ENCODE peak calls at places on chromosomes 12 and 14, in four cellular contexts. One of them, this sample, is unnamed.

GRCh38 chr14:73717998-73718741 is 4.0 kb upstream of the PNMA1 start:
- DNase-seq in AG04450: no peak
- DNase-seq in stimulated activated CD4-positive, alpha-beta T cell treated with anti-CD3 and anti-CD28 coated beads, Interleukin-12 subunit alpha, Interleukin-12 subunit beta, amount 100 ng/mL, for 4 hours: no peak
- DNase-seq in psoas muscle: no peak
- DNase-seq in this sample: no peak

GRCh38 chr12:68505915-68506314 is 104.8 kb upstream of the RAP1B start:
- DNase-seq in psoas muscle: no peak
- DNase-seq in AG04450: no peak
- DNase-seq in stimulated activated CD4-positive, alpha-beta T cell treated with anti-CD3 and anti-CD28 coated beads, Interleukin-12 subunit alpha, Interleukin-12 subunit beta, amount 100 ng/mL, for 4 hours: no peak
- DNase-seq in this sample: no peak

GRCh38 chr14:91903070-91903469 is 35.7 kb upstream of the TC2N start:
- DNase-seq in stimulated activated CD4-positive, alpha-beta T cell treated with anti-CD3 and anti-CD28 coated beads, Interleukin-12 subunit alpha, Interleukin-12 subunit beta, amount 100 ng/mL, for 4 hours: no peak
- DNase-seq in psoas muscle: no peak
- DNase-seq in AG04450: no peak
- DNase-seq in this sample: no peak

GRCh38 chr14:55446127-55446736 is 5.8 kb upstream of the TBPL2 start:
- DNase-seq in AG04450: peak; percentile 42
- DNase-seq in stimulated activated CD4-positive, alpha-beta T cell treated with anti-CD3 and anti-CD28 coated beads, Interleukin-12 subunit alpha, Interleukin-12 subunit beta, amount 100 ng/mL, for 4 hours: peak; percentile 23
- DNase-seq in psoas muscle: no peak
- DNase-seq in this sample: peak; percentile 44

GRCh38 chr12:130994821-130995375 is 41.2 kb downstream of the ADGRD1 start:
- DNase-seq in psoas muscle: no peak
- DNase-seq in stimulated activated CD4-positive, alpha-beta T cell treated with anti-CD3 and anti-CD28 coated beads, Interleukin-12 subunit alpha, Interleukin-12 subunit beta, amount 100 ng/mL, for 4 hours: no peak
- DNase-seq in AG04450: no peak
- DNase-seq in this sample: no peak

GRCh38 chr14:70073924-70074566 is 114.7 kb downstream of the SLC8A3 start:
- DNase-seq in AG04450: peak; percentile 24
- DNase-seq in stimulated activated CD4-positive, alpha-beta T cell treated with anti-CD3 and anti-CD28 coated beads, Interleukin-12 subunit alpha, Interleukin-12 subunit beta, amount 100 ng/mL, for 4 hours: peak; percentile 39
- DNase-seq in psoas muscle: peak; percentile 56
- DNase-seq in this sample: peak; percentile 75

GRCh38 chr12:122265433-122265832 is 861 bp downstream of the VPS33A start:
- DNase-seq in psoas muscle: no peak
- DNase-seq in stimulated activated CD4-positive, alpha-beta T cell treated with anti-CD3 and anti-CD28 coated beads, Interleukin-12 subunit alpha, Interleukin-12 subunit beta, amount 100 ng/mL, for 4 hours: no peak
- DNase-seq in AG04450: no peak
- DNase-seq in this sample: no peak

GRCh38 chr14:103401223-103402214 is 16.3 kb downstream of the MARK3 start:
- DNase-seq in stimulated activated CD4-positive, alpha-beta T cell treated with anti-CD3 and anti-CD28 coated beads, Interleukin-12 subunit alpha, Interleukin-12 subunit beta, amount 100 ng/mL, for 4 hours: no peak
- DNase-seq in psoas muscle: no peak
- DNase-seq in AG04450: peak; percentile 39
- DNase-seq in this sample: peak; percentile 45

GRCh38 chr14:98965061-98965460 is 306.9 kb downstream of the BCL11B start:
- DNase-seq in AG04450: no peak
- DNase-seq in stimulated activated CD4-positive, alpha-beta T cell treated with anti-CD3 and anti-CD28 coated beads, Interleukin-12 subunit alpha, Interleukin-12 subunit beta, amount 100 ng/mL, for 4 hours: no peak
- DNase-seq in psoas muscle: no peak
- DNase-seq in this sample: no peak

GRCh38 chr12:101789171-101789570 is 41.6 kb downstream of the GNPTAB start:
- DNase-seq in AG04450: no peak
- DNase-seq in psoas muscle: no peak
- DNase-seq in stimulated activated CD4-positive, alpha-beta T cell treated with anti-CD3 and anti-CD28 coated beads, Interleukin-12 subunit alpha, Interleukin-12 subunit beta, amount 100 ng/mL, for 4 hours: no peak
- DNase-seq in this sample: no peak

GRCh38 chr14:76264384-76264783 is 111.6 kb upstream of the ESRRB start:
- DNase-seq in psoas muscle: no peak
- DNase-seq in stimulated activated CD4-positive, alpha-beta T cell treated with anti-CD3 and anti-CD28 coated beads, Interleukin-12 subunit alpha, Interleukin-12 subunit beta, amount 100 ng/mL, for 4 hours: no peak
- DNase-seq in AG04450: no peak
- DNase-seq in this sample: no peak

GRCh38 chr14:104726600-104727451 is 2.8 kb downstream of the ADSS1 start:
- DNase-seq in psoas muscle: no peak
- DNase-seq in stimulated activated CD4-positive, alpha-beta T cell treated with anti-CD3 and anti-CD28 coated beads, Interleukin-12 subunit alpha, Interleukin-12 subunit beta, amount 100 ng/mL, for 4 hours: no peak
- DNase-seq in AG04450: no peak
- DNase-seq in this sample: no peak

GRCh38 chr14:94392510-94392935 is 4.1 kb upstream of the SERPINA1 start:
- DNase-seq in AG04450: no peak
- DNase-seq in stimulated activated CD4-positive, alpha-beta T cell treated with anti-CD3 and anti-CD28 coated beads, Interleukin-12 subunit alpha, Interleukin-12 subunit beta, amount 100 ng/mL, for 4 hours: peak; percentile 7
- DNase-seq in psoas muscle: no peak
- DNase-seq in this sample: no peak

GRCh38 chr12:107618106-107618505 is 67.5 kb upstream of the PWP1 start:
- DNase-seq in stimulated activated CD4-positive, alpha-beta T cell treated with anti-CD3 and anti-CD28 coated beads, Interleukin-12 subunit alpha, Interleukin-12 subunit beta, amount 100 ng/mL, for 4 hours: no peak
- DNase-seq in AG04450: no peak
- DNase-seq in psoas muscle: no peak
- DNase-seq in this sample: no peak

GRCh38 chr12:6764011-6764828 is 1.9 kb upstream of the PTMS start:
- DNase-seq in stimulated activated CD4-positive, alpha-beta T cell treated with anti-CD3 and anti-CD28 coated beads, Interleukin-12 subunit alpha, Interleukin-12 subunit beta, amount 100 ng/mL, for 4 hours: no peak
- DNase-seq in psoas muscle: peak; percentile 94
- DNase-seq in AG04450: peak; percentile 98
- DNase-seq in this sample: peak; percentile 95

GRCh38 chr14:59337151-59337611 is 128.0 kb downstream of the GPR135 start:
- DNase-seq in AG04450: no peak
- DNase-seq in stimulated activated CD4-positive, alpha-beta T cell treated with anti-CD3 and anti-CD28 coated beads, Interleukin-12 subunit alpha, Interleukin-12 subunit beta, amount 100 ng/mL, for 4 hours: no peak
- DNase-seq in psoas muscle: peak; percentile 79
- DNase-seq in this sample: no peak

GRCh38 chr14:93909429-93910128 is 17.6 kb upstream of the FAM181A start:
- DNase-seq in stimulated activated CD4-positive, alpha-beta T cell treated with anti-CD3 and anti-CD28 coated beads, Interleukin-12 subunit alpha, Interleukin-12 subunit beta, amount 100 ng/mL, for 4 hours: no peak
- DNase-seq in AG04450: no peak
- DNase-seq in psoas muscle: peak; percentile 9
- DNase-seq in this sample: no peak

GRCh38 chr14:26427059-26427458 is 170.8 kb downstream of the NOVA1 start:
- DNase-seq in AG04450: no peak
- DNase-seq in stimulated activated CD4-positive, alpha-beta T cell treated with anti-CD3 and anti-CD28 coated beads, Interleukin-12 subunit alpha, Interleukin-12 subunit beta, amount 100 ng/mL, for 4 hours: no peak
- DNase-seq in psoas muscle: no peak
- DNase-seq in this sample: no peak

GRCh38 chr12:104896146-104896545 is 61.9 kb downstream of the SLC41A2 start:
- DNase-seq in AG04450: no peak
- DNase-seq in stimulated activated CD4-positive, alpha-beta T cell treated with anti-CD3 and anti-CD28 coated beads, Interleukin-12 subunit alpha, Interleukin-12 subunit beta, amount 100 ng/mL, for 4 hours: no peak
- DNase-seq in psoas muscle: no peak
- DNase-seq in this sample: no peak

GRCh38 chr12:14454098-14454907 is 88.8 kb downstream of the ATF7IP start:
- DNase-seq in stimulated activated CD4-positive, alpha-beta T cell treated with anti-CD3 and anti-CD28 coated beads, Interleukin-12 subunit alpha, Interleukin-12 subunit beta, amount 100 ng/mL, for 4 hours: no peak
- DNase-seq in psoas muscle: no peak
- DNase-seq in AG04450: no peak
- DNase-seq in this sample: peak; percentile 12

GRCh38 chr12:114479831-114480230 is 73.9 kb upstream of the TBX5 start:
- DNase-seq in stimulated activated CD4-positive, alpha-beta T cell treated with anti-CD3 and anti-CD28 coated beads, Interleukin-12 subunit alpha, Interleukin-12 subunit beta, amount 100 ng/mL, for 4 hours: no peak
- DNase-seq in AG04450: no peak
- DNase-seq in psoas muscle: no peak
- DNase-seq in this sample: no peak

GRCh38 chr12:1593232-1594044 is 943 bp downstream of the FBXL14 start:
- DNase-seq in AG04450: no peak
- DNase-seq in stimulated activated CD4-positive, alpha-beta T cell treated with anti-CD3 and anti-CD28 coated beads, Interleukin-12 subunit alpha, Interleukin-12 subunit beta, amount 100 ng/mL, for 4 hours: peak; percentile 47
- DNase-seq in psoas muscle: peak; percentile 70
- DNase-seq in this sample: peak; percentile 20

GRCh38 chr14:51682411-51682810 is 30.7 kb downstream of the FRMD6 start:
- DNase-seq in stimulated activated CD4-positive, alpha-beta T cell treated with anti-CD3 and anti-CD28 coated beads, Interleukin-12 subunit alpha, Interleukin-12 subunit beta, amount 100 ng/mL, for 4 hours: no peak
- DNase-seq in AG04450: no peak
- DNase-seq in psoas muscle: no peak
- DNase-seq in this sample: no peak

GRCh38 chr12:42291680-42292079 is 34.2 kb downstream of the ZCRB1 start:
- DNase-seq in AG04450: no peak
- DNase-seq in stimulated activated CD4-positive, alpha-beta T cell treated with anti-CD3 and anti-CD28 coated beads, Interleukin-12 subunit alpha, Interleukin-12 subunit beta, amount 100 ng/mL, for 4 hours: no peak
- DNase-seq in psoas muscle: no peak
- DNase-seq in this sample: no peak

GRCh38 chr12:101045486-101046474 is 164.3 kb downstream of the SLC5A8 start:
- DNase-seq in stimulated activated CD4-positive, alpha-beta T cell treated with anti-CD3 and anti-CD28 coated beads, Interleukin-12 subunit alpha, Interleukin-12 subunit beta, amount 100 ng/mL, for 4 hours: no peak
- DNase-seq in psoas muscle: no peak
- DNase-seq in AG04450: no peak
- DNase-seq in this sample: no peak

GRCh38 chr14:54209501-54210231 is 187.1 kb upstream of the CDKN3 start:
- DNase-seq in psoas muscle: no peak
- DNase-seq in stimulated activated CD4-positive, alpha-beta T cell treated with anti-CD3 and anti-CD28 coated beads, Interleukin-12 subunit alpha, Interleukin-12 subunit beta, amount 100 ng/mL, for 4 hours: no peak
- DNase-seq in AG04450: no peak
- DNase-seq in this sample: no peak

GRCh38 chr12:21169878-21170472 is 39.0 kb downstream of the SLCO1B1 start:
- DNase-seq in AG04450: no peak
- DNase-seq in stimulated activated CD4-positive, alpha-beta T cell treated with anti-CD3 and anti-CD28 coated beads, Interleukin-12 subunit alpha, Interleukin-12 subunit beta, amount 100 ng/mL, for 4 hours: peak; percentile 11
- DNase-seq in psoas muscle: no peak
- DNase-seq in this sample: peak; percentile 1

GRCh38 chr12:95956557-95957145 is 13.5 kb downstream of the AMDHD1 start:
- DNase-seq in psoas muscle: no peak
- DNase-seq in stimulated activated CD4-positive, alpha-beta T cell treated with anti-CD3 and anti-CD28 coated beads, Interleukin-12 subunit alpha, Interleukin-12 subunit beta, amount 100 ng/mL, for 4 hours: no peak
- DNase-seq in AG04450: no peak
- DNase-seq in this sample: no peak

GRCh38 chr12:104360157-104360556 is 56.6 kb downstream of the EID3 start:
- DNase-seq in psoas muscle: no peak
- DNase-seq in AG04450: no peak
- DNase-seq in stimulated activated CD4-positive, alpha-beta T cell treated with anti-CD3 and anti-CD28 coated beads, Interleukin-12 subunit alpha, Interleukin-12 subunit beta, amount 100 ng/mL, for 4 hours: no peak
- DNase-seq in this sample: no peak

GRCh38 chr12:73072214-73072613 is 800.0 kb downstream of the TRHDE start:
- DNase-seq in AG04450: no peak
- DNase-seq in psoas muscle: no peak
- DNase-seq in stimulated activated CD4-positive, alpha-beta T cell treated with anti-CD3 and anti-CD28 coated beads, Interleukin-12 subunit alpha, Interleukin-12 subunit beta, amount 100 ng/mL, for 4 hours: no peak
- DNase-seq in this sample: no peak

GRCh38 chr12:10967409-10967808 is 19.3 kb downstream of the TAS2R50 start:
- DNase-seq in psoas muscle: no peak
- DNase-seq in stimulated activated CD4-positive, alpha-beta T cell treated with anti-CD3 and anti-CD28 coated beads, Interleukin-12 subunit alpha, Interleukin-12 subunit beta, amount 100 ng/mL, for 4 hours: no peak
- DNase-seq in AG04450: peak; percentile 7
- DNase-seq in this sample: no peak